ENCODE peak calls at places on chromosomes 3 and 15, in four cellular contexts. One of them, this sample, is unnamed. For H3K36me3, the result is how much of the 10 kb centered on the place peaks cover.

GRCh38 chr3:193052294-193052693 is 134.6 kb upstream of the MB21D2 start:
- DNase-seq in kidney epithelial cell: no peak
- DNase-seq in body of pancreas: no peak
- DNase-seq in left ventricle myocardium inferior: no peak
- DNase-seq in this sample: no peak

GRCh38 chr15:40367038-40367672 is 9.1 kb downstream of the DISP2 start:
- DNase-seq in kidney epithelial cell: no peak
- DNase-seq in left ventricle myocardium inferior: peak
- DNase-seq in body of pancreas: peak
- DNase-seq in this sample: peak

GRCh38 chr3:40308725-40309438 is 625 bp upstream of the EIF1B start:
- DNase-seq in body of pancreas: no peak
- DNase-seq in kidney epithelial cell: no peak
- DNase-seq in left ventricle myocardium inferior: no peak
- DNase-seq in this sample: peak

GRCh38 chr15:71103102-71103676 is 12.1 kb upstream of the THSD4 start:
- DNase-seq in body of pancreas: peak
- DNase-seq in kidney epithelial cell: no peak
- DNase-seq in left ventricle myocardium inferior: peak
- DNase-seq in this sample: no peak

GRCh38 chr3:177569823-177570657 is 372.8 kb upstream of the TBL1XR1 start:
- DNase-seq in body of pancreas: no peak
- DNase-seq in left ventricle myocardium inferior: no peak
- DNase-seq in kidney epithelial cell: no peak
- DNase-seq in this sample: no peak

GRCh38 chr3:51929420-51930003 is 12.2 kb downstream of the RRP9 start:
- DNase-seq in body of pancreas: no peak
- DNase-seq in left ventricle myocardium inferior: no peak
- DNase-seq in kidney epithelial cell: no peak
- DNase-seq in this sample: no peak

GRCh38 chr15:62068071-62068786 is 1.5 kb downstream of the C2CD4A start:
- DNase-seq in left ventricle myocardium inferior: peak
- DNase-seq in body of pancreas: peak
- DNase-seq in kidney epithelial cell: no peak
- DNase-seq in this sample: peak

GRCh38 chr3:42476225-42477160 is 25.9 kb upstream of the VIPR1 start:
- DNase-seq in left ventricle myocardium inferior: no peak
- DNase-seq in kidney epithelial cell: peak
- DNase-seq in body of pancreas: peak
- DNase-seq in this sample: no peak

GRCh38 chr3:64244011-64244942 is 19.0 kb upstream of the PRICKLE2 start:
- DNase-seq in body of pancreas: no peak
- DNase-seq in left ventricle myocardium inferior: no peak
- DNase-seq in kidney epithelial cell: no peak
- DNase-seq in this sample: no peak

GRCh38 chr3:111737712-111738097 is 121.4 kb upstream of the PHLDB2 start:
- DNase-seq in left ventricle myocardium inferior: peak
- DNase-seq in kidney epithelial cell: no peak
- DNase-seq in body of pancreas: peak
- DNase-seq in this sample: no peak

GRCh38 chr3:61632568-61633175 is 71.3 kb downstream of the PTPRG start:
- DNase-seq in kidney epithelial cell: no peak
- DNase-seq in left ventricle myocardium inferior: no peak
- DNase-seq in body of pancreas: no peak
- DNase-seq in this sample: no peak

GRCh38 chr3:17581421-17582080 is 160.9 kb downstream of the TBC1D5 start:
- DNase-seq in body of pancreas: no peak
- DNase-seq in left ventricle myocardium inferior: no peak
- DNase-seq in kidney epithelial cell: no peak
- DNase-seq in this sample: no peak

GRCh38 chr3:20574746-20575145 is 388.7 kb upstream of the SGO1 start:
- DNase-seq in body of pancreas: no peak
- DNase-seq in kidney epithelial cell: peak
- DNase-seq in left ventricle myocardium inferior: no peak
- DNase-seq in this sample: peak

GRCh38 chr3:40885423-40885822 is 313.9 kb upstream of the CTNNB1 start:
- DNase-seq in body of pancreas: no peak
- DNase-seq in kidney epithelial cell: no peak
- DNase-seq in left ventricle myocardium inferior: peak
- DNase-seq in this sample: no peak

GRCh38 chr3:186152889-186153292 is 44.0 kb upstream of the ETV5 start:
- DNase-seq in body of pancreas: no peak
- DNase-seq in left ventricle myocardium inferior: no peak
- DNase-seq in kidney epithelial cell: no peak
- DNase-seq in this sample: no peak

GRCh38 chr3:180036678-180037455 is at the start of gene PEX5L:
- DNase-seq in kidney epithelial cell: peak
- DNase-seq in left ventricle myocardium inferior: peak
- DNase-seq in body of pancreas: peak
- DNase-seq in this sample: peak

GRCh38 chr3:66304293-66304692 is 83.5 kb downstream of the SLC25A26 start:
- DNase-seq in kidney epithelial cell: no peak
- DNase-seq in body of pancreas: no peak
- DNase-seq in left ventricle myocardium inferior: no peak
- DNase-seq in this sample: no peak

GRCh38 chr3:159499031-159499793 is 489.4 kb upstream of the IL12A start:
- DNase-seq in body of pancreas: no peak
- DNase-seq in kidney epithelial cell: no peak
- DNase-seq in left ventricle myocardium inferior: no peak
- DNase-seq in this sample: no peak

GRCh38 chr3:47850803-47851417 is 48.0 kb downstream of the DHX30 start:
- DNase-seq in body of pancreas: no peak
- DNase-seq in kidney epithelial cell: no peak
- DNase-seq in left ventricle myocardium inferior: no peak
- DNase-seq in this sample: no peak

GRCh38 chr3:156643729-156644389 is 30.5 kb upstream of the TIPARP start:
- DNase-seq in left ventricle myocardium inferior: no peak
- DNase-seq in body of pancreas: no peak
- DNase-seq in kidney epithelial cell: no peak
- DNase-seq in this sample: peak

GRCh38 chr3:87077354-87077753 is 86.4 kb upstream of the VGLL3 start:
- DNase-seq in kidney epithelial cell: no peak
- DNase-seq in body of pancreas: no peak
- DNase-seq in left ventricle myocardium inferior: no peak
- DNase-seq in this sample: no peak

GRCh38 chr15:67835349-67836133 is 4.3 kb downstream of the RNU6-1 start:
- DNase-seq in kidney epithelial cell: no peak
- DNase-seq in body of pancreas: no peak
- DNase-seq in left ventricle myocardium inferior: no peak
- DNase-seq in this sample: no peak

GRCh38 chr3:67083277-67083676 is 85.2 kb downstream of the KBTBD8 start:
- DNase-seq in left ventricle myocardium inferior: no peak
- DNase-seq in body of pancreas: no peak
- DNase-seq in kidney epithelial cell: no peak
- DNase-seq in this sample: no peak

GRCh38 chr3:58135712-58136543 is 74.8 kb downstream of the DNASE1L3 start:
- DNase-seq in left ventricle myocardium inferior: peak
- DNase-seq in body of pancreas: peak
- DNase-seq in kidney epithelial cell: no peak
- DNase-seq in this sample: peak

GRCh38 chr3:71048948-71049347 is 534.6 kb downstream of the FOXP1 start:
- DNase-seq in left ventricle myocardium inferior: no peak
- DNase-seq in body of pancreas: no peak
- DNase-seq in kidney epithelial cell: no peak
- DNase-seq in this sample: no peak

GRCh38 chr3:5653426-5653825 is 465.9 kb downstream of the EDEM1 start:
- DNase-seq in kidney epithelial cell: no peak
- DNase-seq in body of pancreas: no peak
- DNase-seq in left ventricle myocardium inferior: no peak
- DNase-seq in this sample: no peak

GRCh38 chr3:141795719-141796435 is 32.7 kb downstream of the GRK7 start:
- DNase-seq in kidney epithelial cell: no peak
- DNase-seq in body of pancreas: peak
- DNase-seq in left ventricle myocardium inferior: peak
- DNase-seq in this sample: no peak

GRCh38 chr15:74430510-74430951 is 3.2 kb downstream of the SEMA7A start:
- DNase-seq in kidney epithelial cell: no peak
- DNase-seq in left ventricle myocardium inferior: no peak
- DNase-seq in body of pancreas: no peak
- DNase-seq in this sample: no peak

GRCh38 chr15:55742927-55743614 is at the start of gene PRTG:
- DNase-seq in left ventricle myocardium inferior: peak
- DNase-seq in body of pancreas: peak
- DNase-seq in kidney epithelial cell: peak
- DNase-seq in this sample: peak

GRCh38 chr15:40843885-40844542 is at the start of gene SPINT1:
- DNase-seq in body of pancreas: peak
- DNase-seq in kidney epithelial cell: no peak
- DNase-seq in left ventricle myocardium inferior: no peak
- DNase-seq in this sample: peak

GRCh38 chr15:65862682-65863081 is 6.6 kb upstream of the RAB11A start:
- DNase-seq in kidney epithelial cell: no peak
- DNase-seq in left ventricle myocardium inferior: no peak
- DNase-seq in body of pancreas: peak
- DNase-seq in this sample: no peak

GRCh38 chr3:19029837-19030835 is 118.2 kb upstream of the KCNH8 start:
- DNase-seq in body of pancreas: no peak
- DNase-seq in kidney epithelial cell: no peak
- DNase-seq in left ventricle myocardium inferior: no peak
- DNase-seq in this sample: no peak

GRCh38 chr3:115996420-115997108 is 373.3 kb downstream of the GAP43 start:
- DNase-seq in left ventricle myocardium inferior: no peak
- DNase-seq in body of pancreas: no peak
- DNase-seq in kidney epithelial cell: peak
- DNase-seq in this sample: no peak

GRCh38 chr15:40776537-40777141 is 6.9 kb downstream of the C15orf62 start:
- DNase-seq in kidney epithelial cell: no peak
- DNase-seq in left ventricle myocardium inferior: no peak
- DNase-seq in body of pancreas: peak
- DNase-seq in this sample: no peak

GRCh38 chr3:165206454-165207266 is 10.5 kb upstream of the SLITRK3 start:
- DNase-seq in left ventricle myocardium inferior: peak
- DNase-seq in kidney epithelial cell: peak
- DNase-seq in body of pancreas: peak
- DNase-seq in this sample: peak

GRCh38 chr3:71035886-71036285 is 547.6 kb downstream of the FOXP1 start:
- DNase-seq in left ventricle myocardium inferior: no peak
- DNase-seq in kidney epithelial cell: no peak
- DNase-seq in body of pancreas: no peak
- DNase-seq in this sample: no peak

GRCh38 chr3:57948080-57948671 is 60.0 kb upstream of the FLNB start:
- DNase-seq in kidney epithelial cell: no peak
- DNase-seq in body of pancreas: no peak
- DNase-seq in left ventricle myocardium inferior: no peak
- DNase-seq in this sample: no peak

GRCh38 chr15:48962662-48963523 is 826 bp downstream of the SHC4 start:
- DNase-seq in left ventricle myocardium inferior: peak
- DNase-seq in body of pancreas: peak
- DNase-seq in kidney epithelial cell: no peak
- DNase-seq in this sample: peak

GRCh38 chr15:88664151-88664778 is 25.4 kb downstream of the ISG20 start:
- DNase-seq in body of pancreas: no peak
- DNase-seq in kidney epithelial cell: no peak
- DNase-seq in left ventricle myocardium inferior: no peak
- DNase-seq in this sample: no peak

GRCh38 chr3:123157598-123158287 is 44.0 kb upstream of the SEC22A start:
- DNase-seq in body of pancreas: peak
- DNase-seq in left ventricle myocardium inferior: no peak
- DNase-seq in kidney epithelial cell: no peak
- DNase-seq in this sample: no peak
- H3K36me3 ChIP-seq in body of pancreas: under half
- H3K36me3 ChIP-seq in left ventricle myocardium inferior: under half
- H3K36me3 ChIP-seq in kidney epithelial cell: under half
- H3K36me3 ChIP-seq in this sample: half or more

GRCh38 chr3:181278468-181279238 is 289.1 kb upstream of the DNAJC19 start:
- DNase-seq in kidney epithelial cell: no peak
- DNase-seq in left ventricle myocardium inferior: no peak
- DNase-seq in body of pancreas: no peak
- DNase-seq in this sample: no peak
- TF ChIP-seq CTCF in kidney epithelial cell: no peak
- TF ChIP-seq CTCF in left ventricle myocardium inferior: peak
- TF ChIP-seq CTCF in body of pancreas: no peak
- TF ChIP-seq CTCF in this sample: peak

GRCh38 chr3:123602325-123602724 is 17.5 kb upstream of the HACD2 start:
- DNase-seq in kidney epithelial cell: no peak
- DNase-seq in left ventricle myocardium inferior: no peak
- DNase-seq in body of pancreas: peak
- DNase-seq in this sample: no peak
- H3K4me3 ChIP-seq in kidney epithelial cell: no peak
- H3K4me3 ChIP-seq in left ventricle myocardium inferior: no peak
- H3K4me3 ChIP-seq in body of pancreas: no peak
- H3K4me3 ChIP-seq in this sample: no peak

DNA sequence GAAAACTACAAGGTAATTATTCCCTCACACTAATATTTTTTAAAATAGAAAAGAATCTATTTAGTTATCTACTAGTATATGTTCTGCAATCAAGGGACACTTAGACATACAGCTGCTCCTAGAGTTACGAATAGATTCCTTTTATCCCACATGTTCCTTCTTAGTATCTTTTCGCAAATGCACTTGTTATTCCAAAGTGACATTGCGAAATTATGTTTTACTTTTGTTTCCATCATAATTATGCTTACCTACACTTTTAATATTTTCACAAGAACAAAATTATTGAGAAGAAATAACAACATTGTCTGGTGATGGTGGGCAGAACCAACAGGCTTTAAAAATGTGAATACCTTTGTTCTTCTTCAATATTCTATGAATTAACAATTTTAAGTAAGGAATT is 107.1 kb upstream of the MELTF start:
- DNase-seq in left ventricle myocardium inferior: no peak
- DNase-seq in kidney epithelial cell: no peak
- DNase-seq in body of pancreas: no peak
- DNase-seq in this sample: no peak
- H3K36me3 ChIP-seq in left ventricle myocardium inferior: under half
- H3K36me3 ChIP-seq in kidney epithelial cell: under half
- H3K36me3 ChIP-seq in body of pancreas: under half
- H3K36me3 ChIP-seq in this sample: half or more

DNA sequence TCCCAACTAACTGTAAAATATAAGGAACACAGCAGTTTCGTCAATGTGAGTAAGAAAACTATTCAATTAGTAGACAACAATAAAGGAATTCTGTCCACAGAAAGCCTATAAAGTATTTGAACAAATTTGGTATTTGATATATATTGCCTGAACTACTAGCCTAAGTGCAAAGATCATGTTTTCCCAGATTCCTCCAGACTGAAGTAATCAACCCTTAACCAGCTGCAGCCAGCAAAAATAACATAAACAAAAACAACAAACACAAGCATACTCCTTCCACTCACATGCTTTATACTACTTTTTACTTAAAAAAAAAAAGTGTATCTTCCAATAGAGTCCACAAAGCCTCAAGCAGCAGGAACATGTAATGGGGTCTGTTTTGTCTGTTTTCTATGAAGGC is 24.1 kb downstream of the PGBD4 start:
- DNase-seq in body of pancreas: no peak
- DNase-seq in kidney epithelial cell: no peak
- DNase-seq in left ventricle myocardium inferior: no peak
- DNase-seq in this sample: no peak
- TF ChIP-seq CTCF in body of pancreas: no peak
- TF ChIP-seq CTCF in kidney epithelial cell: no peak
- TF ChIP-seq CTCF in left ventricle myocardium inferior: no peak
- TF ChIP-seq CTCF in this sample: no peak

DNA sequence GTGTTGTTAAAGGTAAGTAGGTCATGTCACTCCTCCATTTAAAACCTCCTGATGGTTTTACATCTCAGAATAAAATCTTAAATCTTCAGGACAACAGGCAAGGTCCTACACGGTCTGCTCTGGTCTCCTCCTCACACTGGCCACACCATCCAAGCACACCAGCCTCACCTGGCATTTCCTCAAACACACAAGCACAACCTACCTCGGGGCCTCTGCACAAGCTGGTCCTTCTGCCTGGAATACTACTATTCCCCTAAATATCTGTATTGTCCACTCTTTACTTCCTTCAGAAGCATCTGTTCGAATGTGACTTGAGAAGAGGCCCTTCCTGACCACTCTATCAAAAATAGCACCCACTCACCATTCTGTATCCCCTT is 1.8 kb downstream of the GORASP1 start:
- DNase-seq in body of pancreas: no peak
- DNase-seq in left ventricle myocardium inferior: no peak
- DNase-seq in kidney epithelial cell: no peak
- DNase-seq in this sample: no peak
- H3K4me3 ChIP-seq in body of pancreas: no peak
- H3K4me3 ChIP-seq in left ventricle myocardium inferior: peak
- H3K4me3 ChIP-seq in kidney epithelial cell: no peak
- H3K4me3 ChIP-seq in this sample: peak